ENCODE peak calls at places on chromosomes 4 and X, in nine cellular contexts. E is GM06990; C is GM20000; J is stomach; F is adrenal gland; O is smooth muscle cell of the brain vasculature; A is germinal center; X is stimulated activated CD4-positive, alpha-beta T cell treated with anti-CD3 and anti-CD28 coated beads, Interleukin-1b, Interleukin-23, amount 100 ng/mL, for 1 hour; S is pancreas. W is an unnamed sample.

GRCh38 chr4:146957252-146957651 is 11.6 kb upstream of the TTC29 start:
- DNase-seq in E (no peak), C (no peak), J (no peak), F (no peak), O (peak), A (no peak), X (no peak), S (no peak), W (no peak)

GRCh38 chrX:10608099-10608498 is 12.3 kb downstream of the MID1 start:
- DNase-seq in E (no peak), C (no peak), J (no peak), F (no peak), O (no peak), A (no peak), X (no peak), S (no peak), W (no peak)

GRCh38 chr4:77880784-77881183 is 18.2 kb downstream of the MRPL1 start:
- DNase-seq in E (no peak), C (no peak), J (no peak), F (no peak), O (no peak), A (no peak), X (no peak), S (no peak), W (no peak)

GRCh38 chrX:16462912-16463311 is 187.0 kb upstream of the S100G start:
- DNase-seq in E (no peak), C (no peak), J (no peak), F (no peak), O (no peak), A (no peak), X (no peak), S (no peak), W (no peak)

GRCh38 chr4:91426725-91427124 is 877.0 kb upstream of the GRID2 start:
- DNase-seq in E (no peak), C (no peak), J (no peak), F (no peak), O (no peak), A (no peak), X (no peak), S (no peak), W (no peak)

GRCh38 chr4:147760176-147760575 is 28.3 kb downstream of the ARHGAP10 start:
- DNase-seq in E (no peak), C (no peak), J (peak), F (no peak), O (no peak), A (no peak), X (no peak), S (peak), W (no peak)

GRCh38 chr4:16118090-16118489 is 34.3 kb upstream of the PROM1 start:
- DNase-seq in E (no peak), C (no peak), J (no peak), F (no peak), O (no peak), A (no peak), X (no peak), S (no peak), W (no peak)

GRCh38 chrX:110103344-110103743 is 100.4 kb downstream of the TMEM164 start:
- DNase-seq in E (no peak), C (no peak), J (no peak), F (no peak), O (no peak), A (no peak), X (no peak), S (no peak), W (no peak)

GRCh38 chr4:73715659-73716058 is 24.7 kb upstream of the CXCL8 start:
- DNase-seq in E (no peak), C (no peak), J (no peak), F (no peak), O (no peak), A (no peak), X (no peak), S (no peak), W (no peak)

GRCh38 chr4:187547281-187547680 is 448.3 kb upstream of the ZFP42 start:
- DNase-seq in E (no peak), C (no peak), J (no peak), F (no peak), O (no peak), A (no peak), X (no peak), S (no peak), W (no peak)

W was measured in GM13976.